ENCODE peak calls at places on chromosome 20, in seven cellular contexts. P is tibial artery, R is endothelial cell, I is fibroblast of villous mesenchyme, S is upper lobe of right lung, Q is fibroblast of mammary gland, M is AG04450. L is an unnamed sample.

GRCh38 chr20:31747640-31748039 is 8.6 kb downstream of the TPX2 start:
- DNase-seq in R (no peak), Q (peak), P (peak), I (no peak), S (no peak), M (no peak), L (no peak)

GRCh38 chr20:54389872-54390271 is 85.5 kb upstream of the DOK5 start:
- DNase-seq in Q (peak), R (no peak), I (no peak), P (no peak), M (no peak), S (no peak), L (no peak)

GRCh38 chr20:58086763-58087566 is 141.5 kb downstream of the ANKRD60 start:
- DNase-seq in S (no peak), I (peak), M (no peak), Q (peak), R (peak), P (peak), L (no peak)

GRCh38 chr20:47982574-47983360 is 197.5 kb upstream of the SULF2 start:
- DNase-seq in Q (no peak), P (no peak), I (no peak), S (no peak), R (no peak), M (no peak), L (no peak)

GRCh38 chr20:23776067-23776771 is 25.5 kb upstream of the CST1 start:
- DNase-seq in I (no peak), P (no peak), R (no peak), S (no peak), M (no peak), Q (peak), L (no peak)

GRCh38 chr20:22411568-22412450 is 172.6 kb downstream of the FOXA2 start:
- DNase-seq in M (no peak), R (no peak), P (no peak), S (no peak), I (peak), Q (peak), L (no peak)

GRCh38 chr20:47480705-47481104 is 21.0 kb upstream of the NCOA3 start:
- DNase-seq in S (no peak), I (no peak), Q (no peak), M (no peak), R (no peak), P (no peak), L (no peak)

GRCh38 chr20:45500022-45500421 is 15.4 kb downstream of the SPINT3 start:
- DNase-seq in R (no peak), Q (no peak), P (no peak), M (no peak), I (no peak), S (peak), L (no peak)

GRCh38 chr20:3010985-3011723 is 32.3 kb upstream of the GNRH2 start:
- DNase-seq in P (no peak), I (peak), R (no peak), S (no peak), M (peak), Q (peak), L (no peak)

GRCh38 chr20:62361799-62362589 is 5.1 kb downstream of the LAMA5 start:
- DNase-seq in M (no peak), R (no peak), S (peak), P (peak), I (no peak), Q (no peak), L (no peak)

GRCh38 chr20:6142348-6142993 is 19.6 kb upstream of the FERMT1 start:
- DNase-seq in P (no peak), R (peak), S (no peak), Q (peak), M (peak), I (peak), L (no peak)

DNA sequence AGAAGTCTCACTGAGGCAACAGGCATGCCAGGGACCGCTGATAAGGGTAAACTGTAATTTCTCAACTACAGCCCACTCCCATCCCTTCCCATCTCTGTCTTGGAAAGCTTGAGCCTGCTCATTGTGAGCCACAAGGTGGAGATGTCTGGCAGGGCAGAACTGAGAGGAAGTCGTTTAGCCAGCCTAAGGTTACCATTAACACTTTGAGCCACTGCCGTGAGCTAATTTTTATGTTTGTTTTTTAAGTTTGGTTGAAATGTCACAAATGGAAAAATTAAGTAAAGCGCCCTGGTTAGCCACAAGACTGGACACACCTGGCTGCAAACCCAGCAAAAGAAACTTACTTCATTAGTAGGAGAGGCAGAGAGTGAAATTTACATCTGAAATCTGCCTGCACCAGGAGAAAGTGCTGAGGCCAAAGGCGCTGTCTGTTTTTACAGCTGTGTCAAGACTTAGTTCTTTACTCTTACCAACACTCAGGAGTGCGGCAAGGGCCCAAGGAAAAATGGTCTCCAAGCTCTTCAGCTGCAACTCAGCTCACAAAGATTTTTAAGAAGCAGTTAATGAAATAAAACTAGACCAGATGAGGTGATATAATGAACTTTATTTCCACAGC is 50.0 kb upstream of the FAM83C start:
- DNase-seq in P (no peak), M (no peak), S (no peak), R (peak), I (no peak), Q (peak), L (no peak)
- TF ChIP-seq CTCF in P (peak), M (peak), S (no peak), R (no peak), I (peak), Q (peak), L (no peak)

DNA sequence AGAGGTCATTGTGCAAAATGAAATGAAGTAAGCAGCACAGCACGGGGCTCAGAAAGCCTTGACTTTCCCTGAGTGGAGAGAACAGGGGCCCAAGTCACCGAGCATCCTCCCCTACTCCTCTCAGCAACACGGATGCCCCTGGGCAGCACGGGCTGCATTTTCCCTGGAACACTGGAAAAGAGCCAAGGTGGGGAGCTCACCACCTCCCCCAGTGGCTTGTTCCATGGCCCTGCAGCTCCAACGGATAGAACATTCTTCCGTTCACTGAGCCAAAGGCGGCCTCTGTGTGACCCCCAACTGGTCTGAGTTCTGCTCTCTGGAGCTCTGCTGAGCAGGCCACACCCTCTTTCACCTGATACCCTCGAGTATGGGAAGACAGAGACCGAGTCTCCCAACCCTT is 20.8 kb upstream of the EMILIN3 start:
- DNase-seq in S (no peak), I (no peak), Q (no peak), M (no peak), R (no peak), P (no peak), L (no peak)
- TF ChIP-seq CTCF in S (no peak), I (no peak), Q (no peak), M (peak), R (no peak), P (no peak), L (no peak)

DNA sequence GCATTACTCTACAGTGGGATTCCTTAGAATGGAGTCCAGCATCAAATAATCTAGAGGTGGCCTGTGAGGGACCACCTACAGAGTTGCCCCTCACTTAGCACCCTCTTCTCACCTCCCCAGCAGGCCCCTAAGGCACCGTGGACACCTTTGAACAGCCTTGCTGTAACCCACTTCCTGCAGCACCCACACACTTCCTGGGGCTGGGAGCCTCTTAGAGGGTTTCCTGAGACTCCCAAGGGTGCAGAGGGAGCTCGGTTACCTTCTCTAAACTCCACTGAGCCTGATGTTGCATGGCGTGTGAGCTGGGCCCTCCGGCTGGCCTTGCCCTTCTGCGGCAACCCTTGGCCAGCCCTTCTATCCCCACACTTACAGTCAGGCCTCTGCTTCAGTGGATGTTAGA is 7.3 kb upstream of the SIRPG start:
- DNase-seq in M (no peak), P (no peak), R (no peak), Q (no peak), I (no peak), S (no peak), L (no peak)
- TF ChIP-seq CTCF in M (no peak), P (no peak), R (no peak), Q (no peak), I (no peak), S (no peak), L (no peak)

GRCh38 chr20:60006261-60006660 is 48.0 kb downstream of the CDH26 start:
- DNase-seq in S (no peak), I (no peak), R (no peak), P (no peak), Q (no peak), M (no peak), L (no peak)
- TF ChIP-seq CTCF in S (no peak), I (no peak), R (no peak), P (no peak), Q (no peak), M (no peak), L (no peak)

GRCh38 chr20:63778857-63779256 is 39.3 kb downstream of the SLC2A4RG start:
- DNase-seq in P (no peak), Q (no peak), I (no peak), S (no peak), R (no peak), M (no peak), L (no peak)
- TF ChIP-seq CTCF in P (no peak), Q (no peak), I (no peak), S (no peak), R (no peak), M (no peak), L (no peak)

DNA sequence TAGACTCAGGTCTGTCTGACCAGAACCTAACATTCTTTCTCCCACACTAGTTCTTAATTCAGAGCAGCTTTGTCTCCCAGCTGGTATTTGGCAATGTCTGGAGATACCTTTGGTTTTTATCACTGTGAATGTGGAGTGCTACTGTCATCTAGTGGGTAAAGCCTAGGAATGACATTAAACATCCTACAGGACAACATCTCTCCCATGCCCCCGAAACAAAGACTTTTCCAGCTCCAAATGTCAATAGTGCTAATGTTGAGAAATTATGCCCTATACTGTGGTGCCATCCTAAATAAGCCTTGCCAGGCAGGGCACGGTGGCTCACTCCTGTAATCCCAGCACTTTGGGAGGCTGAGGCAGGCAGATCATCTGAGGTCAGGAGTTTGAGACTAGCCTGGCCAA is 4.2 kb upstream of the TTPAL start:
- DNase-seq in S (no peak), I (peak), R (no peak), P (no peak), M (no peak), Q (peak), L (no peak)
- TF ChIP-seq CTCF in S (peak), I (peak), R (no peak), P (peak), M (peak), Q (peak), L (no peak)